ENCODE peak calls at places on chromosomes 11 and 22, in seven cellular contexts. One of them, this sample, is unnamed.

GRCh38 chr11:90134420-90135003 is at the start of gene NAALAD2:
- DNase-seq in CD8-positive, alpha-beta memory T cell: no peak
- DNase-seq in esophagus squamous epithelium: no peak
- DNase-seq in left lung: peak; percentile 73
- DNase-seq in colonic mucosa: peak; percentile 22
- DNase-seq in right cardiac atrium: peak; percentile 78
- DNase-seq in fibroblast of lung: peak; percentile 67
- DNase-seq in this sample: no peak

GRCh38 chr22:27336151-27337090 is 465.1 kb downstream of the MN1 start:
- DNase-seq in CD8-positive, alpha-beta memory T cell: no peak
- DNase-seq in esophagus squamous epithelium: no peak
- DNase-seq in left lung: no peak
- DNase-seq in colonic mucosa: no peak
- DNase-seq in right cardiac atrium: no peak
- DNase-seq in fibroblast of lung: no peak
- DNase-seq in this sample: peak; percentile 47

GRCh38 chr11:14029971-14030531 is 67.5 kb downstream of the SPON1 start:
- DNase-seq in CD8-positive, alpha-beta memory T cell: no peak
- DNase-seq in esophagus squamous epithelium: no peak
- DNase-seq in left lung: peak; percentile 87
- DNase-seq in colonic mucosa: peak; percentile 67
- DNase-seq in right cardiac atrium: peak; percentile 91
- DNase-seq in fibroblast of lung: peak; percentile 59
- DNase-seq in this sample: no peak

GRCh38 chr11:91947215-91947614 is 277.4 kb upstream of the FAT3 start:
- DNase-seq in CD8-positive, alpha-beta memory T cell: no peak
- DNase-seq in esophagus squamous epithelium: no peak
- DNase-seq in left lung: no peak
- DNase-seq in colonic mucosa: no peak
- DNase-seq in right cardiac atrium: no peak
- DNase-seq in fibroblast of lung: peak; percentile 93
- DNase-seq in this sample: no peak

GRCh38 chr11:33040127-33040861 is 922 bp downstream of the TCP11L1 start:
- DNase-seq in CD8-positive, alpha-beta memory T cell: peak; percentile 41
- DNase-seq in esophagus squamous epithelium: no peak
- DNase-seq in left lung: no peak
- DNase-seq in colonic mucosa: no peak
- DNase-seq in right cardiac atrium: no peak
- DNase-seq in fibroblast of lung: peak; percentile 32
- DNase-seq in this sample: no peak

GRCh38 chr11:1048375-1049070 is 12.0 kb upstream of the MUC6 start:
- DNase-seq in CD8-positive, alpha-beta memory T cell: no peak
- DNase-seq in esophagus squamous epithelium: no peak
- DNase-seq in left lung: no peak
- DNase-seq in colonic mucosa: no peak
- DNase-seq in right cardiac atrium: no peak
- DNase-seq in fibroblast of lung: no peak
- DNase-seq in this sample: no peak

GRCh38 chr11:48002565-48002964 is 22.2 kb downstream of the PTPRJ start:
- DNase-seq in CD8-positive, alpha-beta memory T cell: no peak
- DNase-seq in esophagus squamous epithelium: no peak
- DNase-seq in left lung: no peak
- DNase-seq in colonic mucosa: no peak
- DNase-seq in right cardiac atrium: no peak
- DNase-seq in fibroblast of lung: no peak
- DNase-seq in this sample: no peak

GRCh38 chr11:67645521-67646457 is 4.7 kb downstream of the ACY3 start:
- DNase-seq in CD8-positive, alpha-beta memory T cell: no peak
- DNase-seq in esophagus squamous epithelium: no peak
- DNase-seq in left lung: peak; percentile 66
- DNase-seq in colonic mucosa: no peak
- DNase-seq in right cardiac atrium: peak; percentile 33
- DNase-seq in fibroblast of lung: no peak
- DNase-seq in this sample: no peak

GRCh38 chr22:24420072-24420976 is 7.1 kb upstream of the ADORA2A start:
- DNase-seq in CD8-positive, alpha-beta memory T cell: no peak
- DNase-seq in esophagus squamous epithelium: no peak
- DNase-seq in left lung: peak; percentile 80
- DNase-seq in colonic mucosa: no peak
- DNase-seq in right cardiac atrium: peak; percentile 68
- DNase-seq in fibroblast of lung: no peak
- DNase-seq in this sample: no peak

GRCh38 chr11:60838132-60838531 is 3.8 kb upstream of the CCDC86 start:
- DNase-seq in CD8-positive, alpha-beta memory T cell: no peak
- DNase-seq in esophagus squamous epithelium: no peak
- DNase-seq in left lung: no peak
- DNase-seq in colonic mucosa: no peak
- DNase-seq in right cardiac atrium: peak; percentile 20
- DNase-seq in fibroblast of lung: peak; percentile 34
- DNase-seq in this sample: no peak

GRCh38 chr22:22039286-22040074 is 56.9 kb upstream of the TOP3B start:
- DNase-seq in CD8-positive, alpha-beta memory T cell: no peak
- DNase-seq in esophagus squamous epithelium: no peak
- DNase-seq in left lung: no peak
- DNase-seq in colonic mucosa: no peak
- DNase-seq in right cardiac atrium: no peak
- DNase-seq in fibroblast of lung: no peak
- DNase-seq in this sample: no peak

GRCh38 chr11:121968638-121969037 is 147.4 kb downstream of the BLID start:
- DNase-seq in CD8-positive, alpha-beta memory T cell: no peak
- DNase-seq in esophagus squamous epithelium: no peak
- DNase-seq in left lung: no peak
- DNase-seq in colonic mucosa: no peak
- DNase-seq in right cardiac atrium: no peak
- DNase-seq in fibroblast of lung: peak; percentile 22
- DNase-seq in this sample: no peak

GRCh38 chr11:76781046-76781801 is 1.9 kb upstream of the TSKU start:
- DNase-seq in CD8-positive, alpha-beta memory T cell: no peak
- DNase-seq in esophagus squamous epithelium: no peak
- DNase-seq in left lung: no peak
- DNase-seq in colonic mucosa: peak; percentile 79
- DNase-seq in right cardiac atrium: no peak
- DNase-seq in fibroblast of lung: no peak
- DNase-seq in this sample: no peak

GRCh38 chr22:26748845-26749244 is 91.5 kb downstream of the MIAT start:
- DNase-seq in CD8-positive, alpha-beta memory T cell: no peak
- DNase-seq in esophagus squamous epithelium: no peak
- DNase-seq in left lung: no peak
- DNase-seq in colonic mucosa: no peak
- DNase-seq in right cardiac atrium: peak; percentile 70
- DNase-seq in fibroblast of lung: no peak
- DNase-seq in this sample: no peak

GRCh38 chr11:123190504-123190903 is 4.5 kb downstream of the CLMP start:
- DNase-seq in CD8-positive, alpha-beta memory T cell: no peak
- DNase-seq in esophagus squamous epithelium: no peak
- DNase-seq in left lung: no peak
- DNase-seq in colonic mucosa: no peak
- DNase-seq in right cardiac atrium: no peak
- DNase-seq in fibroblast of lung: no peak
- DNase-seq in this sample: no peak

GRCh38 chr11:11493698-11494097 is 128.1 kb downstream of the GALNT18 start:
- DNase-seq in CD8-positive, alpha-beta memory T cell: no peak
- DNase-seq in esophagus squamous epithelium: no peak
- DNase-seq in left lung: no peak
- DNase-seq in colonic mucosa: no peak
- DNase-seq in right cardiac atrium: no peak
- DNase-seq in fibroblast of lung: no peak
- DNase-seq in this sample: no peak

GRCh38 chr22:26428515-26429457 is at the start of gene ASPHD2:
- DNase-seq in CD8-positive, alpha-beta memory T cell: peak; percentile 88
- DNase-seq in esophagus squamous epithelium: no peak
- DNase-seq in left lung: peak; percentile 90
- DNase-seq in colonic mucosa: peak; percentile 69
- DNase-seq in right cardiac atrium: peak; percentile 85
- DNase-seq in fibroblast of lung: peak; percentile 61
- DNase-seq in this sample: no peak

GRCh38 chr11:120386318-120386717 is 50.1 kb downstream of the ARHGEF12 start:
- DNase-seq in CD8-positive, alpha-beta memory T cell: no peak
- DNase-seq in esophagus squamous epithelium: no peak
- DNase-seq in left lung: no peak
- DNase-seq in colonic mucosa: no peak
- DNase-seq in right cardiac atrium: no peak
- DNase-seq in fibroblast of lung: no peak
- DNase-seq in this sample: no peak

GRCh38 chr11:97617031-97617430 is 1227.2 kb downstream of the JRKL start:
- DNase-seq in CD8-positive, alpha-beta memory T cell: no peak
- DNase-seq in esophagus squamous epithelium: no peak
- DNase-seq in left lung: no peak
- DNase-seq in colonic mucosa: no peak
- DNase-seq in right cardiac atrium: no peak
- DNase-seq in fibroblast of lung: no peak
- DNase-seq in this sample: no peak

GRCh38 chr11:45880772-45881570 is 4.5 kb upstream of the MAPK8IP1 start:
- DNase-seq in CD8-positive, alpha-beta memory T cell: no peak
- DNase-seq in esophagus squamous epithelium: no peak
- DNase-seq in left lung: no peak
- DNase-seq in colonic mucosa: no peak
- DNase-seq in right cardiac atrium: no peak
- DNase-seq in fibroblast of lung: no peak
- DNase-seq in this sample: no peak

GRCh38 chr11:132114185-132114584 is 743.8 kb downstream of the NTM start:
- DNase-seq in CD8-positive, alpha-beta memory T cell: no peak
- DNase-seq in esophagus squamous epithelium: no peak
- DNase-seq in left lung: no peak
- DNase-seq in colonic mucosa: no peak
- DNase-seq in right cardiac atrium: peak; percentile 67
- DNase-seq in fibroblast of lung: no peak
- DNase-seq in this sample: no peak

DNA sequence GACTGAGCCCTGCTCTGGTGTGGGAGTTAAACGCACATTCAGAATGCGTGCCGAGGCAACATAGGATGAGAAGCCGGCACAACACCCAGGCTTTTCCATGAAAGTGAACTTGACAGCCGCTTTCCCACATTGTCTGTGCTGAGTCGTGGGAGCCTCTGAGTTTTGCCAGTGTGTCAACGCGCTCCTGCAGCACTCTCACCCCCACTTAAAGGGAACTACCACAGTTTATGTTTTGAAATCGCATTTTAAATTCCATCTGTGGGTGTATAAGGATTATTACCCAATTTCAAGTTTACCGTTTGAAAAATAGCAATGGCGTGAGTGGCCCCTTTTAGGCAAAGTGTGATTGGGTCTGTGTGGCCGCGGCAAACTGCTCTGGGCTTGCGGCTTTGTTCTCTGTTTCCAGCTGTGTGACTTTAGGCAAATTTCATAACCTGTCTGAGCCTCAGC is 81.5 kb downstream of the FBLN1 start:
- DNase-seq in CD8-positive, alpha-beta memory T cell: no peak
- DNase-seq in esophagus squamous epithelium: no peak
- DNase-seq in left lung: no peak
- DNase-seq in colonic mucosa: no peak
- DNase-seq in right cardiac atrium: no peak
- DNase-seq in fibroblast of lung: peak; percentile 53
- DNase-seq in this sample: no peak
- H3K27ac ChIP-seq in CD8-positive, alpha-beta memory T cell: no peak overlapping the region
- H3K27ac ChIP-seq in esophagus squamous epithelium: no peak overlapping the region
- H3K27ac ChIP-seq in left lung: no peak overlapping the region
- H3K27ac ChIP-seq in colonic mucosa: no peak overlapping the region
- H3K27ac ChIP-seq in right cardiac atrium: no peak overlapping the region
- H3K27ac ChIP-seq in fibroblast of lung: no peak overlapping the region
- H3K27ac ChIP-seq in this sample: peak overlapping the region; percentile 40

GRCh38 chr11:109140426-109140825 is 281.6 kb upstream of the C11orf87 start:
- DNase-seq in CD8-positive, alpha-beta memory T cell: no peak
- DNase-seq in esophagus squamous epithelium: no peak
- DNase-seq in left lung: no peak
- DNase-seq in colonic mucosa: no peak
- DNase-seq in right cardiac atrium: no peak
- DNase-seq in fibroblast of lung: no peak
- DNase-seq in this sample: no peak

GRCh38 chr11:109138200-109138599 is 283.8 kb upstream of the C11orf87 start:
- DNase-seq in CD8-positive, alpha-beta memory T cell: no peak
- DNase-seq in esophagus squamous epithelium: no peak
- DNase-seq in left lung: no peak
- DNase-seq in colonic mucosa: no peak
- DNase-seq in right cardiac atrium: no peak
- DNase-seq in fibroblast of lung: peak; percentile 3
- DNase-seq in this sample: no peak

GRCh38 chr11:109145287-109145686 is 276.7 kb upstream of the C11orf87 start:
- DNase-seq in CD8-positive, alpha-beta memory T cell: no peak
- DNase-seq in esophagus squamous epithelium: no peak
- DNase-seq in left lung: peak; percentile 69
- DNase-seq in colonic mucosa: no peak
- DNase-seq in right cardiac atrium: no peak
- DNase-seq in fibroblast of lung: no peak
- DNase-seq in this sample: no peak

GRCh38 chr11:109135627-109136026 is 286.4 kb upstream of the C11orf87 start:
- DNase-seq in CD8-positive, alpha-beta memory T cell: no peak
- DNase-seq in esophagus squamous epithelium: no peak
- DNase-seq in left lung: no peak
- DNase-seq in colonic mucosa: no peak
- DNase-seq in right cardiac atrium: no peak
- DNase-seq in fibroblast of lung: no peak
- DNase-seq in this sample: no peak

GRCh38 chr11:109140857-109141515 is 281.0 kb upstream of the C11orf87 start:
- DNase-seq in CD8-positive, alpha-beta memory T cell: no peak
- DNase-seq in esophagus squamous epithelium: no peak
- DNase-seq in left lung: peak; percentile 16
- DNase-seq in colonic mucosa: no peak
- DNase-seq in right cardiac atrium: no peak
- DNase-seq in fibroblast of lung: no peak
- DNase-seq in this sample: no peak
- H3K27ac ChIP-seq in CD8-positive, alpha-beta memory T cell: no peak overlapping the region
- H3K27ac ChIP-seq in esophagus squamous epithelium: no peak overlapping the region
- H3K27ac ChIP-seq in left lung: no peak overlapping the region
- H3K27ac ChIP-seq in colonic mucosa: no peak overlapping the region
- H3K27ac ChIP-seq in right cardiac atrium: no peak overlapping the region
- H3K27ac ChIP-seq in fibroblast of lung: no peak overlapping the region
- H3K27ac ChIP-seq in this sample: no peak overlapping the region

DNA sequence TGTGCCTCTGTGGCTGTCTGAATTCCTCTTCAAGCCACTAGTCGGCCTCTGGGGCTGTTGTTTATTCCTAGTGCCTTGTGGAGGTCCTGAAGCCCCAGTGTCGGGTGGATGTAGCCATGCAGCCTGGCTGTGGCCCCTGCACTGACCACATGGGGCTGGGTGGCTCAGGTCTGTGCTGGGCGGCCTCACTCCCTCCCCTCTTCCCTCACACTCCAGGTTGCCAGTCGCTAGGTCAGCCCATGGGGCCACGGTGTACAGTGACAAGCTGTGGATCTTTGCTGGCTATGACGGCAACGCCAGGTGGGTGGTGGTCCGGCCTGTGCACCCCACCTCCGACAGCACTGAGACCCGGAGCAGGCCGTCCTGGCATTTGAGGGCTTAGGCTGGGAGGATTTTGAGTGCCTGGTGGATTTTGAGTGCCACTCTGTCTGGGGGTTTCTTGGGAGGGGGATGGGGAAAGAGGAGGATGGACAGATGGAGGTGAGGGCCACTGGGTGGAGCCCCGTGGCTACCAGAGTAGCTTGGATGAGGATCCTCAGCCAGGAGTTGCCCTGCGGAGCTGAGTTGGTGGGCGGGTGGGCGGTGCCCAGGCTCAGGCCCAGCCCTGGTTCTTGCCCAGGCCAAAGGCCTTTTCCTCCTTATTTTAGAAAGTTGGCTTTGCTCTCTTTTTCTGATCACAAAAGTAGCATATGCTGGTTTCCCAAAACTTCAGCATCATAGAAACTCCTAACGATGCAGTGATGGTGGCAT is 6.7 kb downstream of the LZTR1 start:
- DNase-seq in CD8-positive, alpha-beta memory T cell: no peak
- DNase-seq in esophagus squamous epithelium: no peak
- DNase-seq in left lung: peak; percentile 61
- DNase-seq in colonic mucosa: no peak
- DNase-seq in right cardiac atrium: no peak
- DNase-seq in fibroblast of lung: no peak
- DNase-seq in this sample: no peak
- H3K27ac ChIP-seq in CD8-positive, alpha-beta memory T cell: no peak overlapping the region
- H3K27ac ChIP-seq in esophagus squamous epithelium: no peak overlapping the region
- H3K27ac ChIP-seq in left lung: no peak overlapping the region
- H3K27ac ChIP-seq in colonic mucosa: no peak overlapping the region
- H3K27ac ChIP-seq in right cardiac atrium: no peak overlapping the region
- H3K27ac ChIP-seq in fibroblast of lung: no peak overlapping the region
- H3K27ac ChIP-seq in this sample: no peak overlapping the region

GRCh38 chr11:29260939-29261705 is 755.7 kb downstream of the KCNA4 start:
- DNase-seq in CD8-positive, alpha-beta memory T cell: no peak
- DNase-seq in esophagus squamous epithelium: no peak
- DNase-seq in left lung: no peak
- DNase-seq in colonic mucosa: no peak
- DNase-seq in right cardiac atrium: no peak
- DNase-seq in fibroblast of lung: peak; percentile 3
- DNase-seq in this sample: no peak
- H3K27ac ChIP-seq in CD8-positive, alpha-beta memory T cell: no peak overlapping the region
- H3K27ac ChIP-seq in esophagus squamous epithelium: no peak overlapping the region
- H3K27ac ChIP-seq in left lung: no peak overlapping the region
- H3K27ac ChIP-seq in colonic mucosa: no peak overlapping the region
- H3K27ac ChIP-seq in right cardiac atrium: no peak overlapping the region
- H3K27ac ChIP-seq in fibroblast of lung: no peak overlapping the region
- H3K27ac ChIP-seq in this sample: no peak overlapping the region